ENCODE peak calls at places on chromosomes 7 and 10, in seven cellular contexts. D, A, E, H, N, F and U are unnamed samples. For H3K4me1, the result is how much of the 10 kb centered on the place peaks cover.

GRCh38 chr7:84328571-84328970 is 134.0 kb upstream of the SEMA3A start:
- DNase-seq in H (no peak), A (no peak), N (no peak), F (peak), E (no peak), D (no peak), U (no peak)

GRCh38 chr10:132309879-132310591 is 2.3 kb upstream of the STK32C start:
- DNase-seq in N (peak), E (no peak), A (no peak), H (no peak), F (no peak), D (no peak), U (peak)

GRCh38 chr7:65915921-65916657 is 43.2 kb downstream of the VKORC1L1 start:
- DNase-seq in F (no peak), E (no peak), A (no peak), D (no peak), H (no peak), N (no peak), U (no peak)

GRCh38 chr10:72173635-72174296 is 42.0 kb upstream of the ANAPC16 start:
- DNase-seq in N (no peak), H (no peak), A (peak), F (no peak), E (no peak), D (no peak), U (no peak)

GRCh38 chr10:71068811-71069411 is 143.5 kb upstream of the UNC5B start:
- DNase-seq in D (peak), E (peak), F (peak), H (no peak), N (no peak), A (no peak), U (peak)

GRCh38 chr10:130300608-130301025 is 164.4 kb downstream of the GLRX3 start:
- DNase-seq in N (no peak), E (no peak), A (no peak), F (no peak), H (no peak), D (no peak), U (no peak)

GRCh38 chr7:1061180-1061579 is 16.8 kb downstream of the GPR146 start:
- DNase-seq in D (no peak), H (no peak), N (no peak), F (no peak), E (no peak), A (no peak), U (no peak)

GRCh38 chr7:147759327-147759943 is 831.1 kb upstream of the C7orf33 start:
- DNase-seq in A (no peak), F (no peak), D (no peak), N (no peak), H (no peak), E (no peak), U (no peak)

GRCh38 chr10:60820093-60820769 is 42.0 kb downstream of the CDK1 start:
- DNase-seq in D (no peak), E (no peak), N (no peak), F (peak), A (peak), H (no peak), U (no peak)

GRCh38 chr7:131692131-131692960 is 135.9 kb upstream of the PODXL start:
- DNase-seq in D (peak), N (no peak), F (peak), H (peak), A (no peak), E (peak), U (no peak)

GRCh38 chr7:98802088-98802780 is 67.6 kb downstream of the TMEM130 start:
- DNase-seq in E (no peak), D (peak), A (peak), H (no peak), N (no peak), F (peak), U (peak)

GRCh38 chr7:36312064-36312914 is 77.4 kb upstream of the ANLN start:
- DNase-seq in D (no peak), F (no peak), H (no peak), A (no peak), N (no peak), E (peak), U (no peak)

GRCh38 chr7:101823596-101823995 is 6.2 kb downstream of the CUX1 start:
- DNase-seq in N (no peak), H (no peak), E (no peak), D (no peak), F (no peak), A (no peak), U (no peak)

GRCh38 chr7:158085741-158086695 is 501.6 kb downstream of the PTPRN2 start:
- DNase-seq in F (no peak), A (no peak), H (no peak), D (no peak), E (no peak), N (peak), U (no peak)

GRCh38 chr7:157138424-157139141 is at the start of gene UBE3C:
- DNase-seq in N (peak), F (peak), E (peak), D (peak), H (peak), A (peak), U (peak)

GRCh38 chr7:22210355-22210754 is 146.6 kb downstream of the RAPGEF5 start:
- DNase-seq in A (no peak), F (no peak), E (no peak), N (no peak), H (no peak), D (no peak), U (no peak)

GRCh38 chr10:130430291-130430690 is 294.1 kb downstream of the GLRX3 start:
- DNase-seq in F (no peak), E (peak), D (no peak), N (no peak), H (no peak), A (no peak), U (no peak)

GRCh38 chr7:125467996-125468854 is 538.6 kb upstream of the POT1 start:
- DNase-seq in F (no peak), H (no peak), E (no peak), D (no peak), N (no peak), A (no peak), U (no peak)

GRCh38 chr7:127396184-127396583 is 3.7 kb upstream of the ZNF800 start:
- DNase-seq in H (no peak), N (no peak), F (no peak), E (no peak), D (no peak), A (no peak), U (no peak)

GRCh38 chr10:118908487-118909280 is 120.8 kb upstream of the NANOS1 start:
- DNase-seq in F (no peak), E (no peak), A (no peak), H (no peak), D (no peak), N (no peak), U (peak)

GRCh38 chr10:31697271-31698168 is 231.1 kb downstream of the ARHGAP12 start:
- DNase-seq in H (peak), N (peak), E (peak), D (peak), F (peak), A (no peak), U (peak)

GRCh38 chr10:122911889-122912484 is 1.6 kb downstream of the FAM24A start:
- DNase-seq in F (peak), H (no peak), N (no peak), A (no peak), E (no peak), D (no peak), U (no peak)

GRCh38 chr10:126049741-126050140 is 153.4 kb downstream of the FANK1 start:
- DNase-seq in H (no peak), E (no peak), F (peak), A (no peak), D (peak), N (no peak), U (no peak)

GRCh38 chr7:158606671-158607424 is 19.2 kb upstream of the PTPRN2 start:
- DNase-seq in D (no peak), H (no peak), E (no peak), A (no peak), N (no peak), F (no peak), U (no peak)

GRCh38 chr7:75915416-75916156 is 631 bp downstream of the POR start:
- DNase-seq in D (no peak), F (no peak), E (no peak), A (no peak), H (no peak), N (peak), U (no peak)

GRCh38 chr10:4498763-4499251 is 327.2 kb upstream of the AKR1E2 start:
- DNase-seq in A (no peak), F (peak), H (no peak), E (no peak), N (no peak), D (no peak), U (no peak)

DNA sequence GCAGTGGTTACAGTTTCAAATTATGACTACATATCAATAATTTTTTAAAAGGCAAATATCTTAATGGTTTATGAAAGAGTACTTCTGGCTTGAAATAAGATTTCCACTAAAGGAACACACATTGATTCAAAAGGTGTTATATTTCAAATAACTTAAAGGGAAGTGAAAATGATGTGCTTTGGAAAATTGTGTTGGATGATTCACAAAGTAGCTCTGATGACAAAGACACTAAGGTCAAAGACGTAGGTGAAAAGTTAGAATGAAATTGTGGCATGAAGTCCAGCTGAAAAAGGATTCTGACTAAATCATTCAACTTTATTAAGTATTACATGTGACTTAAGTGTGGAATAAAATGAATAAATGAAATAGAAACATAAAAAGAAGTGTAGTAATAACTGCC is 20.8 kb upstream of the OR2A5 start:
- DNase-seq in D (no peak), A (no peak), E (no peak), H (no peak), N (no peak), F (peak), U (no peak)
- TF ChIP-seq CTCF in D (no peak), A (no peak), E (no peak), H (no peak), N (no peak), F (no peak), U (no peak)

DNA sequence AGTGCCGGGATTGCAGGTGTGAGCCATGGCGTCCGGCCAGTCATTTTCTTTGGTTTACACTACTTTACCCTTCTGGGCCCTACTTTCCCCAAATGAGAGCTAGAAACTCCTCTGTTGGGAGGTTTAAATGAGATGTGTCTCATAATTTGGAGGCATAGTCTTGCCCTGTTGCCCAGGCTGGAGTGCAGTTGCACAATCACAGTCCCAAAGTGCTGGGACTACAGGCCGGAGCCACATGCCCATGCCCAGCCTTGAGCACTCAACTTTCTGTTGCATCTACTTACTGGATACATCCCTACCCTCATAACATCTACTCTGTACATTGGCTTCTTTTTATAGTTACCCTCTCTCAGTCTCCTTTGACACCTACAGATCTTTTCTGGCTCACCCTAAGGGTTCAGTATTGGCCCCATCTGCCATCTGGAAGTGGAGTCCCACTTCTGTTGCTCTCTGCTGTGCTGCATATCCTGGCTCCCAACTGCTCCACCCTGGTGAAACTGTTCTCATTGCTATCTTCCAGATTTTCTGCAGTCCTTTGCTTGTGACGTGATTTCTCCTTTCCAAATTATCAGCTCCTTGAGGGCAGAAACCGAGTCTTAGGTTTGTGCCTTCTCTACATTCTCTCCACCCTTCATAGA is 8.4 kb downstream of the EIF4H start:
- DNase-seq in A (no peak), E (no peak), N (no peak), H (no peak), F (no peak), D (no peak), U (no peak)
- H3K4me1 ChIP-seq in A (under half), E (half or more), N (half or more), H (half or more), F (under half), D (half or more), U (half or more)

GRCh38 chr10:100518761-100519241 is 860 bp downstream of the SEC31B start:
- DNase-seq in A (no peak), F (peak), D (peak), E (peak), H (peak), N (no peak), U (no peak)

GRCh38 chr10:100520811-100521210 is 1.1 kb upstream of the SEC31B start:
- DNase-seq in F (peak), N (no peak), A (no peak), E (no peak), H (no peak), D (no peak), U (no peak)

GRCh38 chr10:100519321-100520051 is at the start of gene SEC31B:
- DNase-seq in A (no peak), N (no peak), F (no peak), H (no peak), E (no peak), D (peak), U (no peak)

GRCh38 chr10:100515612-100516011 is 4.0 kb downstream of the SEC31B start:
- DNase-seq in D (no peak), H (no peak), A (no peak), E (no peak), N (no peak), F (no peak), U (no peak)

DNA sequence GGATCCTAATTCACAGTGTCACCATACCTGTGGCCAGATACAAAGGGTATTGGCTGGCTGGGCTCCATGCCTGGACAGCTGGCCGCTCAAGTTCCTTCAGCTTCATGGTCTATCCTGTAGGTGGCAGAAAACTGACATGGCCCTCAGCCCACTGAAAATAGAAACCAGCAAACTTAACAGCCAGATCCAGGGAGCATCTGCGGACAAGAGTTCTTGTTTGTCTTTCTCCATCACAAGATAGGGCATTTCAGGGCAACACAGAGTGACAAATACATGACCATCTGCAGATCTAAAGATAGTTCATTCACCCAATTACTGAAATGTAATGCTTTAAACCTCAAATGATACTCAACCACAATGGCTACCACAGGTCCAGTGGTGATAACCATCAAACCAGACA is 2.8 kb downstream of the SEC31B start:
- DNase-seq in D (no peak), F (no peak), H (no peak), E (no peak), A (no peak), N (no peak), U (no peak)
- TF ChIP-seq CTCF in D (no peak), F (peak), H (no peak), E (no peak), A (peak), N (no peak), U (no peak)

GRCh38 chr10:101007099-101007711 is 7.6 kb downstream of the LZTS2 start:
- DNase-seq in H (no peak), E (no peak), N (peak), D (peak), F (no peak), A (no peak), U (no peak)

GRCh38 chr10:101010329-101010728 is 10.7 kb downstream of the LZTS2 start:
- DNase-seq in F (no peak), D (no peak), E (no peak), N (no peak), A (no peak), H (no peak), U (no peak)

GRCh38 chr10:101006593-101007098 is 7.0 kb downstream of the LZTS2 start:
- DNase-seq in N (peak), A (no peak), H (no peak), F (no peak), D (no peak), E (no peak), U (no peak)

GRCh38 chr10:101007915-101008822 is 8.6 kb downstream of the LZTS2 start:
- DNase-seq in H (no peak), F (no peak), E (no peak), N (no peak), A (no peak), D (no peak), U (peak)

GRCh38 chr10:101008823-101009423 is 9.3 kb downstream of the LZTS2 start:
- DNase-seq in H (no peak), N (no peak), E (no peak), A (no peak), F (no peak), D (no peak), U (peak)
- H3K4me1 ChIP-seq in H (half or more), N (under half), E (half or more), A (under half), F (under half), D (under half), U (under half)

GRCh38 chr7:29611941-29612527 is 48.4 kb downstream of the PRR15 start:
- DNase-seq in F (no peak), A (no peak), N (no peak), D (no peak), E (no peak), H (no peak), U (no peak)
- TF ChIP-seq CTCF in F (no peak), A (no peak), N (no peak), D (no peak), E (no peak), H (no peak), U (no peak)

DNA sequence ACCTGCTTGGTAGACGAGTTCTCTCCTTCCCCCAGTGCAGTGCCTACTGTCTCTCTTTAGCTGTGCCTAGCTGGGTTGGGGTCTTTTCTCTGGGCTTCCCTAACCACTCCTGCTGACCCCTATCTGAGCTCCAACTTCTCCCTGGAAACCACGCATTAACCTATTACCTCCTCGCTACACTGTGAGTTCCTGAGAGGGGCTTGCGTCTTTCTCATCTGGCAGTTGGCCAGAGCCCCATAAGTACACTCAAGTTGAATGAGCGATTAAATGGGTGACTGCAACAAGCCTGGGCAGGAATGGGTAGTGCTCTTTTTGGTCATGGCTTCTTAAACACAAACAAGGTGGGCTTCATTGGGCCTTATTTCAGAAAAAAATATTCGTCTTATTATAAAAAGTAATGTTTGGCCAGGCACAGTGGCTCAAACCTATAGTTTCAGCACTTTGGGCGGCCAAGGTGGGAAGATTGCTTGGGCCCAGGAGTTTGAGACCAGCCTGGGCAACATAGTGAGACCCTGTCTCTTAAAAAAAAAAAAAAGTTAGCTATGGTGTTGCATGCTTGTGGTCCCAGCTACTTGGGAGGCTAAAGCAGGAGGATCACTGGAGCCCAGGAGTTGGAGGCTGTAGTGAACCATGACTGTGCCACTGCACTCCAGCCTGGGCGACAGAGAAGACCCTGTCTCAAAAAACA is 41.4 kb downstream of the SYPL1 start:
- DNase-seq in D (no peak), H (no peak), F (no peak), E (no peak), N (no peak), A (no peak), U (no peak)
- H3K4me1 ChIP-seq in D (under half), H (under half), F (under half), E (half or more), N (half or more), A (half or more), U (under half)

GRCh38 chr10:104045151-104046089 is 40.3 kb downstream of the COL17A1 start:
- DNase-seq in F (peak), A (no peak), E (peak), D (no peak), H (no peak), N (no peak), U (no peak)
- TF ChIP-seq CTCF in F (peak), A (peak), E (no peak), D (peak), H (peak), N (no peak), U (peak)

GRCh38 chr10:26449726-26450125 is 11.6 kb downstream of the APBB1IP start:
- DNase-seq in E (no peak), H (no peak), D (no peak), F (no peak), N (no peak), A (no peak), U (no peak)

GRCh38 chr10:26448706-26449435 is 10.7 kb downstream of the APBB1IP start:
- DNase-seq in D (no peak), E (no peak), A (peak), N (no peak), H (no peak), F (peak), U (no peak)

GRCh38 chr10:26446258-26446657 is 8.1 kb downstream of the APBB1IP start:
- DNase-seq in H (no peak), E (no peak), F (no peak), A (no peak), D (no peak), N (no peak), U (no peak)

GRCh38 chr10:26445411-26446031 is 7.4 kb downstream of the APBB1IP start:
- DNase-seq in D (no peak), A (no peak), H (no peak), E (no peak), N (no peak), F (no peak), U (no peak)

GRCh38 chr10:26448292-26448691 is 10.2 kb downstream of the APBB1IP start:
- DNase-seq in A (no peak), N (no peak), D (no peak), F (no peak), E (no peak), H (no peak), U (no peak)
- H3K4me1 ChIP-seq in A (under half), N (under half), D (under half), F (under half), E (under half), H (under half), U (under half)

GRCh38 chr7:155211173-155211572 is 86.5 kb upstream of the INSIG1 start:
- DNase-seq in E (no peak), N (no peak), H (no peak), A (no peak), F (no peak), D (peak), U (no peak)

GRCh38 chr7:155209478-155209864 is 88.2 kb upstream of the INSIG1 start:
- DNase-seq in H (no peak), F (no peak), E (no peak), D (no peak), A (no peak), N (no peak), U (no peak)

GRCh38 chr7:155211761-155212160 is 85.9 kb upstream of the INSIG1 start:
- DNase-seq in F (no peak), H (no peak), N (no peak), A (no peak), E (no peak), D (peak), U (no peak)

GRCh38 chr7:155209920-155210319 is 87.8 kb upstream of the INSIG1 start:
- DNase-seq in E (no peak), D (no peak), N (peak), F (no peak), A (no peak), H (no peak), U (no peak)

GRCh38 chr7:155210386-155210785 is 87.3 kb upstream of the INSIG1 start:
- DNase-seq in E (no peak), D (no peak), N (no peak), A (no peak), H (no peak), F (peak), U (no peak)
- TF ChIP-seq CTCF in E (no peak), D (no peak), N (no peak), A (no peak), H (no peak), F (no peak), U (no peak)

GRCh38 chr10:8052970-8053445 is 1.5 kb upstream of the GATA3 start:
- DNase-seq in N (no peak), D (no peak), H (no peak), E (no peak), A (no peak), F (no peak), U (no peak)
- H3K4me1 ChIP-seq in N (half or more), D (under half), H (half or more), E (half or more), A (under half), F (under half), U (under half)